ENCODE peak calls at places on chromosomes 7 and 10, in six cellular contexts. H is mesendoderm, W is IMR-90, S is mesenchymal stem cell, E is H9, Q is neuronal stem cell. P is an unnamed sample.

GRCh38 chr7:17318146-17318545 is 19.7 kb downstream of the AHR start:
- DNase-seq in H (no peak), Q (no peak), S (peak), W (peak), E (no peak), P (no peak)

GRCh38 chr10:3080608-3081007 is 13.3 kb downstream of the PFKP start:
- DNase-seq in S (no peak), W (no peak), H (no peak), E (no peak), Q (no peak), P (no peak)

GRCh38 chr7:95686109-95686508 is 86.2 kb upstream of the DYNC1I1 start:
- DNase-seq in H (peak), S (peak), Q (peak), W (peak), E (peak), P (peak)

GRCh38 chr7:142870147-142870559 is 15.3 kb downstream of the EPHB6 start:
- DNase-seq in S (no peak), E (peak), Q (no peak), W (no peak), H (no peak), P (no peak)

GRCh38 chr7:76125560-76125959 is 76.1 kb upstream of the SRRM3 start:
- DNase-seq in H (no peak), E (no peak), W (peak), Q (no peak), S (peak), P (no peak)

GRCh38 chr7:37709631-37710509 is 26.3 kb downstream of the GPR141 start:
- DNase-seq in H (no peak), W (no peak), Q (no peak), E (no peak), S (no peak), P (no peak)

GRCh38 chr7:127256326-127256725 is 3.6 kb upstream of the GRM8 start:
- DNase-seq in S (no peak), W (no peak), E (no peak), Q (no peak), H (no peak), P (no peak)

GRCh38 chr10:91745086-91745831 is 53.0 kb upstream of the TNKS2 start:
- DNase-seq in H (peak), E (peak), Q (peak), S (peak), W (no peak), P (peak)

GRCh38 chr7:44980393-44981034 is 1.7 kb upstream of the MYO1G start:
- DNase-seq in E (no peak), Q (no peak), W (peak), H (no peak), S (peak), P (peak)

GRCh38 chr10:78937388-78937787 is 131.4 kb upstream of the ZMIZ1 start:
- DNase-seq in W (no peak), E (no peak), S (no peak), Q (no peak), H (no peak), P (no peak)
- H2AK5ac ChIP-seq in W (no peak), E (no peak), S (peak), Q (no peak), H (no peak), P (no peak)

GRCh38 chr7:51329696-51330263 is 13.2 kb upstream of the COBL start:
- DNase-seq in H (no peak), S (no peak), Q (no peak), W (no peak), E (no peak), P (no peak)
- H2AK5ac ChIP-seq in H (no peak), S (no peak), Q (no peak), W (no peak), E (no peak), P (no peak)

DNA sequence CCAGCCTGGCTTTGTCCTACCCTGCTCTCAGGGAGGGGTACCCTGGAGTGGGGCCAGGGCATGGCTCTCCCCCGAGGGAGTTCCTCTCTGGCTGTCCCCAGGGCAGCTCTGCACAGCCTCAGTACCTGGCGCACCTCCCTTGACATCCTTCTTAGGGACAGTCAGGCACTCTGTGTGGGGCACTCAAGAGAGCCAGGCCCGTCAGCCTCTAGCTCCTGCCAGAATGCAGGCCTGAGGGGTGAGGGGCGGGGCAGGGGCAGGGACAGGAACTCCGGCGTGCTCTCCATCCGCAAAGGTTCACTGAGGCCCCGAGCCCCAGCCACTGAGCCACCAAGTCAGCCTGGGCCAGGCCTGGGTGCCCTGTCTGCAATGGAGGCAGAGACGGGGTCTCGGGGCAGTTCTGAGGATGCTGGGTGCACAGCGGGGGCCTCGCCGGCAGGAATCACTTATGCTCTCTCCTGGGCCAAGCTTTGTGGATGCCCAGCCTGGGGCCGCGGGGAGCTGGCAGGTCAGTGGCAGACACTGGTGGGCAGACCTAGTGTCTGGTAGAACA is 10.1 kb downstream of the LIMK1 start:
- DNase-seq in H (peak), E (peak), W (no peak), Q (no peak), S (no peak), P (no peak)
- H2AK5ac ChIP-seq in H (peak), E (no peak), W (peak), Q (peak), S (peak), P (no peak)

DNA sequence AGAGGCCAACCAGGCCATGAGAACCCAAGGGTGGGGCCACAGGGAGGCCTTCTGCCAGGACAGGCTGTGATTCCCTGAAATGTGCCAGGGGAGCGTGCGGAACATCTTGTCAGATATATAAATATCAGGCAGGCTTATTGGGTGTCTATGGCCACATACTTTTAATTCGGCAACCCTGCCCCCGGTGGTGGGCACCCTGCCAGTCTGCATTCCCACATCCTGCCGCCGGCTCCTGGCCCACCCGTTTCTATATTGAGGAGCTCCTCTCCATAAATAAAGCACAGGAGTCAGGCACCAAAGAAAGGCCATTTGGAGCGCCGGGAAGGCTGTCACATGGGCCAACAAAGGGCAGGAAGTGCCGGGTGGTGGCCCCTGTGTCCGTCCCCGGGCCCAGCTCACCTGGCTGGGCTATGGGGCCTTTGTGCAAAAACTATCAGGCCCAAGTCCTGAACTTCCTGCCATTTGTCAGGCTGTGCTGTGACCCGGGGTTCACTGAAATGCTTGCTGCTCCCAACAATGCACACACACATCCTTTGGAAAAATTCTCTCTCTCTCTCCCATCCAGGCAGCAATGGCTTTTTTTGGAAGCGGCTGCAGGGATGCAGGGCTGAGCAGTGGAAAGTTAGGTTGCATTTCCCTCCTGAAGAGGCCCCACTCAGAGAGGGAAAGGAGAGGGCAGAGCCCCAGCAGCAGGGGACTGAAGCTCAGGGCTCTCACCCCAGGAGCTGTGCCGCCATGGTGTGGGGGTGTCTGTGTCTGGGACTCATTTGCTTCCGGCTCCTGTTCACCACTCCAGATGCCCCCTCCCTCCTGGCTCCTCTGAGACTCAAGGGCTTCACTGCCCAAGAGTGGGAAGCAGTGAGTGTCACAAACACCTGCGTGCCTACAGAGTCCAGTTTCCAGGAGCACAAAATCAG is 25.1 kb upstream of the PODXL start:
- DNase-seq in W (no peak), S (no peak), Q (no peak), H (no peak), E (peak), P (no peak)
- H2AK5ac ChIP-seq in W (no peak), S (no peak), Q (no peak), H (no peak), E (no peak), P (no peak)

GRCh38 chr7:2818653-2819052 is 25.5 kb downstream of the GNA12 start:
- DNase-seq in E (no peak), S (no peak), H (no peak), Q (no peak), W (no peak), P (no peak)

GRCh38 chr7:2817456-2817855 is 26.7 kb downstream of the GNA12 start:
- DNase-seq in E (no peak), W (no peak), S (no peak), Q (no peak), H (no peak), P (no peak)

GRCh38 chr7:2820508-2820934 is 23.6 kb downstream of the GNA12 start:
- DNase-seq in S (peak), Q (no peak), W (peak), E (no peak), H (peak), P (peak)

GRCh38 chr7:2819954-2820397 is 24.1 kb downstream of the GNA12 start:
- DNase-seq in H (no peak), W (no peak), E (no peak), S (no peak), Q (no peak), P (peak)

DNA sequence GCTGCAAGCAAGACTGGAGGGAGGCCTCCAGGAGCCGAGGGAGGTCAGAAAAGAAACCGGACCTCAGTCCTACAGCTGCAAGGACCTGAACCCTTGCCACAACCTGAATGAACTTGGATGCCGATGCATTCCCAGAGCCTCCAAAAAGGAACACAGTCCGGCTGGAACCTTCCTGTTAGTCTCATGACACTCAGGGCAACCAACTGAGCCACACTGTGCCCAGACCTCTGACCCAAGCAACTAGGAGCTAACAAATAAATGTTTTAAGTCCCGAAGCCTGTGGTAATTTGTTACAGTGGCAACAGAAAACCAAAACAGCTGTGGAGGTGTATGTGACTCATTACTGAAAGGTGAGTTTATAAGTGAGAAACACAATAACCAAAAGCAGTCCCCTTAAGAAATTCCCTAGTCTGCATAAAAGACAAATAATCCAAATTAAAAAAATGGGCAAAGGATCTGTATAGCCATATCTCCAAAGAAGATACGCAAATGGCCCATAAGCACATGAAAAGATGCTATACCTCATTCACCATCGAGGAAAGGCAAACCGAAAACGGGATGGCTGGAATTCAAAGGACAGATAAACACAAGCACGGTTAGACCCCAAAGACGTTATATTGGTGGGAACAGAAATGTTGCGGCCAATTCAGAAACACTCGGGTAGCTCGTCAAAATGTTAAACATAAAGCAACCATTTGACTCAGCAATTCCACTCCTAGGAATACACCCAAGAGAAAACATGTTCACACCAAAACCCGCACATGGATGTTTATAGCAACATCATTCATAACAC is 24.8 kb downstream of the GNA12 start:
- DNase-seq in Q (no peak), S (no peak), E (no peak), W (no peak), H (no peak), P (no peak)
- H2AK5ac ChIP-seq in Q (no peak), S (peak), E (no peak), W (peak), H (no peak), P (peak)

DNA sequence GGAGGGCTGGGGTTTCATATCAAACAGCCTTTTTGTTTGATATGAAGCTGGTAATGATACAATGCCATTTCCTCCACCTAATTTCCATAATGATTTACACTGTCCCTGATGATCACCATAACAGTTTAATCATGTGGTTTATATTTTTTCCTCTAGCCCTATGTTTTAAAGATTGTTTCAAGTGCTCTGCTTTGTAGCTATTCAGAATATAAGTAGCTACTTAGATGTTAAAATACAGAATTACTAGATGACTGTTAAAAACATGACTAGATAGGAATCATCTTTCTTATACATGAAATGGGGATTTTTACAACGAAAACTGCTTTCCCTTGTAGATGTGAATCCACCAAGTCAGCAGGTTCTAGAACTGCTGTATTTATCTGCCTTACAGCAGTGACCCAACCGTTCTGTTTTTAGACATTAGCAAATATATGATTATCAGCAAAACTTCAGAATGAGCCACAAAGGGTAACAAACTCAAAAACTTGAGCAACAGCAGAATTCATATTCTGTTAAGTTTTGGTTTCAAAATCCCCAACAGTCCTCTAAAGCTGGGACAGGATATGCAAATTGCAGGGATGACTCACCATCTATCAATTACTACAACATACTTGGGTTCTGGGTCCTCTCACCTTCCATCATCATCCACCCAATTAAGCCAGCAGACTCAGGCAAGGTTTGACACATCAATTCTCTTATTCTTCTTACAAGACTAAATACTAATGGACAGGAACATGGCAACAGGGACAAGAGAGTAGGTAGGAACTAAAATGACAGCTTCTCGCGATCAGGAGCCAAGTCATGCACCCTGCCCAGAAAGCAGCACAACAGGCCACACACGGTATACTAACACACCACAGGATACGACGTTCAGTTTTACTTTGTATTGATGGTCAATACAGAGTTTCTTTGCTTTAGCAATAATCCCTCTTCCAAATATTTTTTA is 83.9 kb downstream of the PIP4K2A start:
- DNase-seq in Q (no peak), H (peak), S (peak), W (peak), E (no peak), P (no peak)
- H2AK5ac ChIP-seq in Q (no peak), H (no peak), S (peak), W (peak), E (no peak), P (no peak)